ENCODE peak calls at places on chromosomes 6 and 20, in ten cellular contexts. B is AG10803; P is neural crest cell; J is GF-D8; D is stimulated activated CD4-positive, alpha-beta T cell treated with anti-CD3 and anti-CD28 coated beads, Interleukin-12 subunit alpha, Interleukin-12 subunit beta, amount 100 ng/mL, for 48 hours; L is NB4; I is osteoblast; N is NCI-H1105; M is lower lobe of right lung; W is NCI-H2029 treated with DMSO at 0.1 percent for 48 hours. H is an unnamed sample.

GRCh38 chr6:6246539-6246938 is 73.9 kb downstream of the F13A1 start:
- DNase-seq in P (no peak), I (no peak), B (no peak), W (no peak), M (no peak), L (peak), D (no peak), N (no peak), J (no peak), H (no peak)

GRCh38 chr6:162032620-162033019 is 694.9 kb downstream of the PRKN start:
- DNase-seq in J (no peak), N (no peak), M (no peak), I (no peak), P (no peak), B (peak), W (no peak), D (no peak), L (peak), H (no peak)

GRCh38 chr20:14295238-14295637 is 42.2 kb downstream of the FLRT3 start:
- DNase-seq in L (no peak), N (no peak), W (no peak), J (no peak), M (no peak), B (no peak), I (no peak), D (no peak), P (no peak), H (no peak)

GRCh38 chr6:33112148-33112547 is 36.4 kb downstream of the HLA-DPB1 start:
- DNase-seq in M (no peak), P (no peak), D (no peak), J (no peak), I (peak), L (peak), B (peak), W (no peak), N (no peak), H (peak)

GRCh38 chr6:44002071-44002590 is 125.1 kb downstream of the MRPL14 start:
- DNase-seq in I (peak), W (no peak), L (no peak), J (no peak), P (no peak), M (peak), N (no peak), B (no peak), D (no peak), H (no peak)

GRCh38 chr6:3324262-3324942 is 65.7 kb downstream of the PSMG4 start:
- DNase-seq in W (no peak), I (peak), M (no peak), B (peak), N (no peak), P (no peak), J (no peak), D (peak), L (peak), H (no peak)

GRCh38 chr6:163965426-163966348 is 551.2 kb downstream of the QKI start:
- DNase-seq in D (no peak), P (no peak), M (no peak), N (no peak), W (no peak), J (no peak), L (no peak), B (no peak), I (no peak), H (no peak)

GRCh38 chr6:11201772-11202512 is 30.5 kb downstream of the NEDD9 start:
- DNase-seq in L (no peak), I (no peak), B (no peak), M (no peak), N (no peak), P (no peak), J (no peak), D (no peak), W (no peak), H (no peak)

GRCh38 chr20:15033269-15033668 is 695.9 kb upstream of the FLRT3 start:
- DNase-seq in B (no peak), M (no peak), L (no peak), W (no peak), P (no peak), D (no peak), I (no peak), J (no peak), N (no peak), H (no peak)

GRCh38 chr6:119240257-119241123 is 109.1 kb downstream of the MAN1A1 start:
- DNase-seq in P (no peak), J (no peak), N (no peak), I (no peak), L (no peak), W (no peak), B (no peak), D (no peak), M (no peak), H (no peak)

GRCh38 chr20:32296412-32296811 is 19.0 kb downstream of the KIF3B start:
- DNase-seq in N (no peak), W (no peak), P (no peak), D (no peak), M (no peak), B (no peak), L (no peak), I (no peak), J (no peak), H (no peak)

GRCh38 chr20:48604936-48605335 is 222.9 kb downstream of the PREX1 start:
- DNase-seq in D (no peak), W (no peak), J (no peak), B (no peak), M (peak), L (no peak), N (no peak), I (no peak), P (no peak), H (no peak)

GRCh38 chr6:42227173-42227850 is 9.7 kb upstream of the MRPS10 start:
- DNase-seq in L (no peak), W (no peak), N (no peak), I (peak), D (no peak), B (no peak), P (no peak), J (no peak), M (no peak), H (no peak)

GRCh38 chr6:145315982-145316600 is 419.2 kb downstream of the EPM2A start:
- DNase-seq in J (no peak), I (no peak), P (no peak), N (no peak), M (no peak), B (no peak), W (no peak), L (no peak), D (no peak), H (no peak)

GRCh38 chr20:19661717-19662637 is 96.1 kb upstream of the RIN2 start:
- DNase-seq in N (peak), L (peak), J (peak), B (peak), I (peak), P (peak), W (peak), D (peak), M (peak), H (peak)

GRCh38 chr6:44186691-44187025 is 28.0 kb downstream of the CAPN11 start:
- DNase-seq in M (no peak), L (no peak), N (no peak), W (no peak), P (no peak), J (no peak), D (no peak), I (no peak), B (no peak), H (no peak)

GRCh38 chr6:113862112-113862511 is 5.0 kb downstream of the MARCKS start:
- DNase-seq in B (no peak), P (no peak), I (no peak), D (no peak), J (no peak), L (no peak), N (peak), M (no peak), W (peak), H (no peak)

GRCh38 chr6:163926642-163927041 is 512.1 kb downstream of the QKI start:
- DNase-seq in M (no peak), I (no peak), B (peak), D (no peak), W (no peak), J (no peak), N (no peak), P (no peak), L (no peak), H (no peak)

GRCh38 chr6:37982320-37982719 is 162.8 kb downstream of the ZFAND3 start:
- DNase-seq in P (no peak), I (no peak), N (no peak), B (no peak), J (peak), M (no peak), L (peak), D (no peak), W (no peak), H (no peak)

GRCh38 chr6:79635179-79635578 is 4.0 kb downstream of the SH3BGRL2 start:
- DNase-seq in M (no peak), N (no peak), D (no peak), W (no peak), B (no peak), P (no peak), J (no peak), I (no peak), L (no peak), H (no peak)

GRCh38 chr6:108133594-108134179 is 32.1 kb upstream of the NR2E1 start:
- DNase-seq in M (peak), W (peak), I (peak), P (peak), D (no peak), L (peak), N (peak), B (peak), J (no peak), H (no peak)

H was measured in GDM1.